ENCODE peak calls at places on chromosome 13, in four cellular contexts. One of them, this sample, is unnamed.

GRCh38 chr13:46296920-46297319 is 85.2 kb downstream of the LRRC63 start:
- DNase-seq in body of pancreas: no peak
- DNase-seq in stomach: no peak
- DNase-seq in GM13976: no peak
- DNase-seq in this sample: no peak

GRCh38 chr13:26561636-26562537 is 4.4 kb downstream of the WASF3 start:
- DNase-seq in GM13976: no peak
- DNase-seq in stomach: no peak
- DNase-seq in body of pancreas: no peak
- DNase-seq in this sample: no peak

GRCh38 chr13:45696610-45697226 is 5.4 kb upstream of the CBY2 start:
- DNase-seq in stomach: no peak
- DNase-seq in GM13976: no peak
- DNase-seq in body of pancreas: no peak
- DNase-seq in this sample: no peak

GRCh38 chr13:74974234-74974879 is 507.6 kb downstream of the TBC1D4 start:
- DNase-seq in stomach: no peak
- DNase-seq in body of pancreas: no peak
- DNase-seq in GM13976: no peak
- DNase-seq in this sample: no peak

GRCh38 chr13:44106231-44107152 is 226.8 kb downstream of the LACC1 start:
- DNase-seq in stomach: no peak
- DNase-seq in body of pancreas: no peak
- DNase-seq in GM13976: no peak
- DNase-seq in this sample: no peak

GRCh38 chr13:85601526-85601925 is 197.7 kb downstream of the SLITRK6 start:
- DNase-seq in stomach: no peak
- DNase-seq in body of pancreas: no peak
- DNase-seq in GM13976: no peak
- DNase-seq in this sample: no peak

GRCh38 chr13:86960876-86961275 is 710.3 kb upstream of the SLITRK5 start:
- DNase-seq in stomach: no peak
- DNase-seq in body of pancreas: no peak
- DNase-seq in GM13976: no peak
- DNase-seq in this sample: no peak

GRCh38 chr13:24267283-24267682 is 42.1 kb upstream of the C1QTNF9 start:
- DNase-seq in stomach: no peak
- DNase-seq in GM13976: peak
- DNase-seq in body of pancreas: no peak
- DNase-seq in this sample: no peak

GRCh38 chr13:45299194-45299593 is 41.8 kb downstream of the TPT1 start:
- DNase-seq in GM13976: no peak
- DNase-seq in body of pancreas: no peak
- DNase-seq in stomach: no peak
- DNase-seq in this sample: no peak

GRCh38 chr13:102012299-102013293 is 389.3 kb downstream of the FGF14 start:
- DNase-seq in stomach: no peak
- DNase-seq in body of pancreas: no peak
- DNase-seq in GM13976: no peak
- DNase-seq in this sample: no peak

GRCh38 chr13:95457294-95457693 is 95.2 kb upstream of the CLDN10 start:
- DNase-seq in stomach: no peak
- DNase-seq in body of pancreas: no peak
- DNase-seq in GM13976: peak
- DNase-seq in this sample: no peak

GRCh38 chr13:97111705-97112104 is 110.4 kb upstream of the MBNL2 start:
- DNase-seq in GM13976: no peak
- DNase-seq in body of pancreas: no peak
- DNase-seq in stomach: no peak
- DNase-seq in this sample: no peak

GRCh38 chr13:29162638-29163037 is 342.5 kb downstream of the MTUS2 start:
- DNase-seq in GM13976: no peak
- DNase-seq in stomach: no peak
- DNase-seq in body of pancreas: no peak
- DNase-seq in this sample: no peak

GRCh38 chr13:31427151-31427867 is 227.5 kb downstream of the B3GLCT start:
- DNase-seq in stomach: no peak
- DNase-seq in GM13976: no peak
- DNase-seq in body of pancreas: no peak
- DNase-seq in this sample: no peak

GRCh38 chr13:50082426-50083283 is 67.4 kb downstream of the KCNRG start:
- DNase-seq in stomach: peak
- DNase-seq in body of pancreas: peak
- DNase-seq in GM13976: peak
- DNase-seq in this sample: peak

GRCh38 chr13:71817335-71817734 is 49.7 kb downstream of the DACH1 start:
- DNase-seq in GM13976: no peak
- DNase-seq in body of pancreas: no peak
- DNase-seq in stomach: no peak
- DNase-seq in this sample: no peak

GRCh38 chr13:33033361-33033812 is 17.2 kb downstream of the KL start:
- DNase-seq in body of pancreas: no peak
- DNase-seq in GM13976: peak
- DNase-seq in stomach: no peak
- DNase-seq in this sample: no peak

GRCh38 chr13:20197361-20197834 is 4.7 kb upstream of the GJB2 start:
- DNase-seq in stomach: no peak
- DNase-seq in GM13976: peak
- DNase-seq in body of pancreas: no peak
- DNase-seq in this sample: no peak

GRCh38 chr13:114127473-114128347 is 4.7 kb downstream of the RASA3 start:
- DNase-seq in GM13976: no peak
- DNase-seq in body of pancreas: no peak
- DNase-seq in stomach: no peak
- DNase-seq in this sample: no peak

GRCh38 chr13:42970824-42971669 is 21.0 kb downstream of the EPSTI1 start:
- DNase-seq in stomach: peak
- DNase-seq in GM13976: peak
- DNase-seq in body of pancreas: no peak
- DNase-seq in this sample: peak

DNA sequence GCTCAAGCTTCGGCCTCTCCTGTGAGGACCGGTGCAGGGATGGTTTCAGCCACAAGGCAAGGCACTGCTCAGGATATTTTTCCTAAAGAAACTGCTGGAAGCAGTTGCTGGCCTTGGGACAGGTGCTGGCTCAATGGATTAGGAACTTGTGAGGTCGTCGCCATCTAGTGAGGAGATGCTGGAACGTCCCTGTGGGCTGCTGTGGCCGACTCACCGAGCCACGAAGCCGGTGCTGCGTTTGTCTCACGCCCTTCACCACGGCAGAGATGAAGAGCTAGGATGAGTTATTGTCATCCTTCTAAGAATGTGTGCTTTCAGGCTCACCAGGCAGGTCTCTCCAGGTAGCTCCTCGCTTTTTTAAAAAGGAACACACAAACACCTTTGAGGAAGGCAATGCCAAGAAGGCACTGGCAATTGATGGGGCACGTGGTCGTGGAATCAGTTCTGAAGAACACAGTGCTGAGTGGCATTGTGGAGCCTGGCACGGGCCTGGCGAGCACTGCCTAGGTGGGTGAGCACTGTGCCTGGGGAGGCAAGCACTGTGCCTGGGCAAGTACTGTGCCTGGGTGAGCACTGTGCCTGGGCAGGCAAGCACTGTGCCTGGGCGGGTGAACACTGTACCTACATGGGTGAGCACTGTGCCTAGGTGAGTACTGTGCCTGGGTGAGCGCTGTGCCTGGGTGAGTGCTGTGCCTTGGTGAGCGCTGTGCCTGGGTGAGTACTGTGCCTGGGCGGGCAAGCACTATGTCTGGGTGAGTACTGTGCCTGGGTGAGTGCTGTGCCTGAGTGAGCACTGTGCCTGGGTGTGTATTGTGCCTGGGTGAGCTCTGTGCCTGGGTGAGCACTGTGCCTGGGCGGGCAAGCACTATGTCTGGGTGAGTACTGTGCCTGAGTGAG is 140.4 kb downstream of the TEX29 start:
- DNase-seq in stomach: no peak
- DNase-seq in body of pancreas: peak
- DNase-seq in GM13976: peak
- DNase-seq in this sample: no peak
- TF ChIP-seq CTCF in stomach: no peak
- TF ChIP-seq CTCF in body of pancreas: peak
- TF ChIP-seq CTCF in GM13976: no peak
- TF ChIP-seq CTCF in this sample: no peak

DNA sequence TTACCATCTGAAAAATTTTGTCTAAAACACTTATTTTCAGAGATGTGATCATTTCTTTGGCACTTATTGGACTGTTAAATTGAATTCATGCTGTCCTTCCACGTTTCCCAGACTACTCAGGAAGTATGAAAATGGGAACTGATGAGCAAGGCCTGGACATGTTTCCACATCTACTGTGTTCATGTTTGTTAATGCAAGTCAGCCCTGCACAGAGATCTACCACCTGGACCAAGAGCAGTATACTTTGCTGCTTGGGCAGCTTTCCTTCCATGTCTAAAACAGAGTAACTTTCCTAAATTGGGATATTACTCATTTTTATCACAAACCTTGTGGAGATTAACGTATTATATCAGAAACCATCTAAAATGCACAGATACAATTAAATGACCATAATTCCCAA is 687.4 kb downstream of the DIAPH3 start:
- DNase-seq in body of pancreas: no peak
- DNase-seq in stomach: no peak
- DNase-seq in GM13976: no peak
- DNase-seq in this sample: no peak
- TF ChIP-seq CTCF in body of pancreas: no peak
- TF ChIP-seq CTCF in stomach: no peak
- TF ChIP-seq CTCF in GM13976: no peak
- TF ChIP-seq CTCF in this sample: no peak

DNA sequence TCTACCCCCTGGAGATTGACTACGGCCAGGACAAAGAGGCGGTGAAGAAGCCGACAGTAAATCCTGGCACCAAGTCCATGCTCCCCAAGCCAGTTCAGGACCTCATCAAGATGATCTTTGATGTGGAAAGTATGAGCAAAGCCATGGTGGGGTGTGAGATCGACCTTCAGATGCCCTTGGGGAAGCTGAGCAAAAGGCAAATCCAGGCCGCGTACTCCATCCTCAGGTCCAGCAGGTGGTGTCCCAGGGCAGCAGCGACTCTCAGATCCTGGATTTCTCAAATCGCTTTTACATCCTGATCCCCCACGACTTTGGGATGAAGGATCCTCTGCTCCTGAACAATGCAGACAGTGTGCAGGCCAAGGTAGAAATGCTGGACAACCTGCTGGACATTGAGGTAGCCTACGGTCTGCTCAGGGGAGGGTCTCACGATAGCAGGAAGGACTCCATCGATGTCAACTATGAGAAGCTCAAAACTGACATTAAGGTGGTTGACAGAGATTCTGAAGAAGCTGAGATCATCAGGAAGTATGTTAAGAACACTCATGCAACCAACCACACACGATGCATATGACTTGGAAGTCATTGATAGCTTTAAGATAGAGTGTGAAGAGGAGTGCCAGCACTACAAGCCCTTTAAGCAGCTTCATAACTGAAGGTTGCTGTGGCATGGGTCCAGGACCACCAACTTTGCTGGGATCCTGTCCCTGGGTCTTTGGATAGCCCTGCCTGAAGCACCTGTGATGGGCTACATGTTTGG is 24.0 kb upstream of the ANKRD10 start:
- DNase-seq in stomach: no peak
- DNase-seq in GM13976: no peak
- DNase-seq in body of pancreas: no peak
- DNase-seq in this sample: no peak
- TF ChIP-seq CTCF in stomach: no peak
- TF ChIP-seq CTCF in GM13976: no peak
- TF ChIP-seq CTCF in body of pancreas: no peak
- TF ChIP-seq CTCF in this sample: no peak

GRCh38 chr13:98142427-98143156 is at the start of gene FARP1:
- DNase-seq in stomach: peak
- DNase-seq in GM13976: peak
- DNase-seq in body of pancreas: peak
- DNase-seq in this sample: peak
- TF ChIP-seq CTCF in stomach: peak
- TF ChIP-seq CTCF in GM13976: peak
- TF ChIP-seq CTCF in body of pancreas: no peak
- TF ChIP-seq CTCF in this sample: no peak

DNA sequence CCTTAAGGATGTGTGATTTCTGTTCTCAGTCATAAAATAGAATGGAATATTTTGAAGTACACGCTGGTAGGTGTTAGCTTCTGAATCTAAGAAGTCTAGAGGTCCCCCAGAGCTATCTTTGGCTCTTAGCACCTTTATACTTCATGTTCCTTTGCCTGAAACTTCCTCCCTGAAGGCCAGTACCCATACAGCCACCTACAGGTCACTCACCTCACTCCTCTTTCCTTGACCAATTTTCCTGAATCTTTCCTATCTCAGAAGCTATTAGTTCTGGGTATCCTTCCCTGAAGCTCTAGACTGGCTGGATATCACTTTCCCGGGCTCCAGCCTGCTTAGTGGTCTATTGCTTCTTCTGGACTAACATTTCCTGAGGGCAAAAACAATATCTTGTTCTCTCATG is 93.4 kb upstream of the EDNRB start:
- DNase-seq in stomach: no peak
- DNase-seq in GM13976: no peak
- DNase-seq in body of pancreas: no peak
- DNase-seq in this sample: no peak
- TF ChIP-seq CTCF in stomach: no peak
- TF ChIP-seq CTCF in GM13976: no peak
- TF ChIP-seq CTCF in body of pancreas: no peak
- TF ChIP-seq CTCF in this sample: no peak